ENCODE peak calls at places on chromosomes 12 and 14, in nine cellular contexts. One of them, this sample, is unnamed.

GRCh38 chr14:41385787-41386186 is 220.9 kb upstream of the LRFN5 start:
- DNase-seq in cardiac muscle cell: no peak
- DNase-seq in upper lobe of left lung: no peak
- DNase-seq in WERI-Rb-1: no peak
- DNase-seq in cardiac fibroblast: no peak
- DNase-seq in fibroblast of lung: no peak
- DNase-seq in CD8-positive, alpha-beta T cell: no peak
- DNase-seq in mucosa of descending colon: no peak
- DNase-seq in psoas muscle: no peak
- DNase-seq in this sample: no peak

GRCh38 chr12:109473006-109473405 is 4.1 kb downstream of the KCTD10 start:
- DNase-seq in upper lobe of left lung: no peak
- DNase-seq in cardiac fibroblast: no peak
- DNase-seq in fibroblast of lung: no peak
- DNase-seq in psoas muscle: no peak
- DNase-seq in CD8-positive, alpha-beta T cell: no peak
- DNase-seq in cardiac muscle cell: no peak
- DNase-seq in mucosa of descending colon: no peak
- DNase-seq in WERI-Rb-1: no peak
- DNase-seq in this sample: no peak

GRCh38 chr12:112172556-112173324 is 47.4 kb downstream of the TRAFD1 start:
- DNase-seq in mucosa of descending colon: no peak
- DNase-seq in cardiac fibroblast: no peak
- DNase-seq in WERI-Rb-1: no peak
- DNase-seq in fibroblast of lung: no peak
- DNase-seq in cardiac muscle cell: no peak
- DNase-seq in psoas muscle: no peak
- DNase-seq in CD8-positive, alpha-beta T cell: no peak
- DNase-seq in upper lobe of left lung: no peak
- DNase-seq in this sample: no peak

GRCh38 chr12:100826323-100826722 is 31.7 kb downstream of the ANO4 start:
- DNase-seq in upper lobe of left lung: no peak
- DNase-seq in cardiac fibroblast: peak
- DNase-seq in cardiac muscle cell: peak
- DNase-seq in psoas muscle: no peak
- DNase-seq in mucosa of descending colon: peak
- DNase-seq in WERI-Rb-1: no peak
- DNase-seq in fibroblast of lung: peak
- DNase-seq in CD8-positive, alpha-beta T cell: no peak
- DNase-seq in this sample: peak

GRCh38 chr14:59771577-59771976 is 99.0 kb downstream of the RTN1 start:
- DNase-seq in WERI-Rb-1: no peak
- DNase-seq in cardiac fibroblast: peak
- DNase-seq in fibroblast of lung: peak
- DNase-seq in CD8-positive, alpha-beta T cell: no peak
- DNase-seq in cardiac muscle cell: no peak
- DNase-seq in mucosa of descending colon: no peak
- DNase-seq in upper lobe of left lung: no peak
- DNase-seq in psoas muscle: no peak
- DNase-seq in this sample: no peak

GRCh38 chr14:103185051-103186027 is 62.1 kb downstream of the TNFAIP2 start:
- DNase-seq in mucosa of descending colon: no peak
- DNase-seq in fibroblast of lung: no peak
- DNase-seq in psoas muscle: no peak
- DNase-seq in cardiac muscle cell: peak
- DNase-seq in WERI-Rb-1: no peak
- DNase-seq in cardiac fibroblast: peak
- DNase-seq in upper lobe of left lung: no peak
- DNase-seq in CD8-positive, alpha-beta T cell: no peak
- DNase-seq in this sample: peak

GRCh38 chr12:94032368-94032767 is 116.0 kb upstream of the PLXNC1 start:
- DNase-seq in WERI-Rb-1: no peak
- DNase-seq in mucosa of descending colon: no peak
- DNase-seq in upper lobe of left lung: no peak
- DNase-seq in psoas muscle: no peak
- DNase-seq in cardiac muscle cell: no peak
- DNase-seq in fibroblast of lung: no peak
- DNase-seq in CD8-positive, alpha-beta T cell: no peak
- DNase-seq in cardiac fibroblast: no peak
- DNase-seq in this sample: no peak

GRCh38 chr12:6554168-6554989 is 1.5 kb downstream of the IFFO1 start:
- DNase-seq in cardiac fibroblast: peak
- DNase-seq in mucosa of descending colon: peak
- DNase-seq in WERI-Rb-1: peak
- DNase-seq in CD8-positive, alpha-beta T cell: peak
- DNase-seq in cardiac muscle cell: peak
- DNase-seq in fibroblast of lung: peak
- DNase-seq in psoas muscle: peak
- DNase-seq in upper lobe of left lung: peak
- DNase-seq in this sample: peak

GRCh38 chr14:37263656-37264236 is 66.0 kb downstream of the MIPOL1 start:
- DNase-seq in WERI-Rb-1: no peak
- DNase-seq in cardiac fibroblast: peak
- DNase-seq in upper lobe of left lung: no peak
- DNase-seq in cardiac muscle cell: no peak
- DNase-seq in mucosa of descending colon: no peak
- DNase-seq in psoas muscle: no peak
- DNase-seq in fibroblast of lung: no peak
- DNase-seq in CD8-positive, alpha-beta T cell: no peak
- DNase-seq in this sample: no peak

GRCh38 chr14:23481362-23481970 is 12.0 kb downstream of the NGDN start:
- DNase-seq in psoas muscle: no peak
- DNase-seq in mucosa of descending colon: no peak
- DNase-seq in cardiac muscle cell: peak
- DNase-seq in upper lobe of left lung: no peak
- DNase-seq in cardiac fibroblast: peak
- DNase-seq in CD8-positive, alpha-beta T cell: no peak
- DNase-seq in fibroblast of lung: peak
- DNase-seq in WERI-Rb-1: no peak
- DNase-seq in this sample: no peak

GRCh38 chr12:54197037-54197909 is 8.5 kb upstream of the SMUG1 start:
- DNase-seq in CD8-positive, alpha-beta T cell: no peak
- DNase-seq in mucosa of descending colon: no peak
- DNase-seq in upper lobe of left lung: no peak
- DNase-seq in psoas muscle: peak
- DNase-seq in WERI-Rb-1: no peak
- DNase-seq in fibroblast of lung: peak
- DNase-seq in cardiac fibroblast: peak
- DNase-seq in cardiac muscle cell: no peak
- DNase-seq in this sample: peak

GRCh38 chr12:54196396-54196795 is 7.6 kb upstream of the SMUG1 start:
- DNase-seq in CD8-positive, alpha-beta T cell: no peak
- DNase-seq in WERI-Rb-1: no peak
- DNase-seq in mucosa of descending colon: no peak
- DNase-seq in psoas muscle: no peak
- DNase-seq in upper lobe of left lung: no peak
- DNase-seq in cardiac muscle cell: no peak
- DNase-seq in fibroblast of lung: no peak
- DNase-seq in cardiac fibroblast: no peak
- DNase-seq in this sample: no peak

GRCh38 chr12:54193437-54193836 is 4.7 kb upstream of the SMUG1 start:
- DNase-seq in CD8-positive, alpha-beta T cell: no peak
- DNase-seq in cardiac fibroblast: no peak
- DNase-seq in mucosa of descending colon: no peak
- DNase-seq in cardiac muscle cell: no peak
- DNase-seq in WERI-Rb-1: peak
- DNase-seq in upper lobe of left lung: no peak
- DNase-seq in psoas muscle: no peak
- DNase-seq in fibroblast of lung: no peak
- DNase-seq in this sample: no peak

GRCh38 chr12:54195080-54195479 is 6.3 kb upstream of the SMUG1 start:
- DNase-seq in WERI-Rb-1: no peak
- DNase-seq in cardiac muscle cell: no peak
- DNase-seq in mucosa of descending colon: no peak
- DNase-seq in psoas muscle: no peak
- DNase-seq in CD8-positive, alpha-beta T cell: no peak
- DNase-seq in cardiac fibroblast: no peak
- DNase-seq in fibroblast of lung: no peak
- DNase-seq in upper lobe of left lung: no peak
- DNase-seq in this sample: no peak

GRCh38 chr12:54195736-54196347 is 7.1 kb upstream of the SMUG1 start:
- DNase-seq in WERI-Rb-1: peak
- DNase-seq in psoas muscle: no peak
- DNase-seq in upper lobe of left lung: peak
- DNase-seq in fibroblast of lung: peak
- DNase-seq in CD8-positive, alpha-beta T cell: no peak
- DNase-seq in cardiac fibroblast: peak
- DNase-seq in cardiac muscle cell: no peak
- DNase-seq in mucosa of descending colon: no peak
- DNase-seq in this sample: peak
- H3K4me3 ChIP-seq in WERI-Rb-1: no peak
- H3K4me3 ChIP-seq in psoas muscle: peak
- H3K4me3 ChIP-seq in upper lobe of left lung: no peak
- H3K4me3 ChIP-seq in fibroblast of lung: no peak
- H3K4me3 ChIP-seq in CD8-positive, alpha-beta T cell: no peak
- H3K4me3 ChIP-seq in cardiac fibroblast: no peak
- H3K4me3 ChIP-seq in cardiac muscle cell: no peak
- H3K4me3 ChIP-seq in mucosa of descending colon: no peak
- H3K4me3 ChIP-seq in this sample: no peak

GRCh38 chr14:20986811-20987210 is 3.0 kb upstream of the METTL17 start:
- DNase-seq in fibroblast of lung: peak
- DNase-seq in CD8-positive, alpha-beta T cell: no peak
- DNase-seq in cardiac muscle cell: no peak
- DNase-seq in cardiac fibroblast: peak
- DNase-seq in mucosa of descending colon: no peak
- DNase-seq in upper lobe of left lung: no peak
- DNase-seq in psoas muscle: no peak
- DNase-seq in WERI-Rb-1: no peak
- DNase-seq in this sample: peak

GRCh38 chr14:20988717-20989116 is 1.1 kb upstream of the METTL17 start:
- DNase-seq in WERI-Rb-1: no peak
- DNase-seq in cardiac fibroblast: no peak
- DNase-seq in fibroblast of lung: no peak
- DNase-seq in psoas muscle: no peak
- DNase-seq in upper lobe of left lung: no peak
- DNase-seq in mucosa of descending colon: no peak
- DNase-seq in cardiac muscle cell: no peak
- DNase-seq in CD8-positive, alpha-beta T cell: no peak
- DNase-seq in this sample: no peak

GRCh38 chr14:20989464-20989786 is 355 bp upstream of the METTL17 start:
- DNase-seq in psoas muscle: no peak
- DNase-seq in fibroblast of lung: no peak
- DNase-seq in CD8-positive, alpha-beta T cell: no peak
- DNase-seq in WERI-Rb-1: no peak
- DNase-seq in cardiac muscle cell: no peak
- DNase-seq in mucosa of descending colon: no peak
- DNase-seq in cardiac fibroblast: no peak
- DNase-seq in upper lobe of left lung: no peak
- DNase-seq in this sample: no peak

GRCh38 chr14:20989787-20990600 is at the start of gene METTL17:
- DNase-seq in cardiac fibroblast: peak
- DNase-seq in upper lobe of left lung: peak
- DNase-seq in cardiac muscle cell: peak
- DNase-seq in mucosa of descending colon: peak
- DNase-seq in fibroblast of lung: peak
- DNase-seq in WERI-Rb-1: peak
- DNase-seq in CD8-positive, alpha-beta T cell: peak
- DNase-seq in psoas muscle: peak
- DNase-seq in this sample: peak
- TF ChIP-seq CTCF in cardiac fibroblast: peak
- TF ChIP-seq CTCF in upper lobe of left lung: peak
- TF ChIP-seq CTCF in cardiac muscle cell: peak
- TF ChIP-seq CTCF in mucosa of descending colon: no peak
- TF ChIP-seq CTCF in fibroblast of lung: peak
- TF ChIP-seq CTCF in WERI-Rb-1: peak
- TF ChIP-seq CTCF in CD8-positive, alpha-beta T cell: peak
- TF ChIP-seq CTCF in psoas muscle: peak
- TF ChIP-seq CTCF in this sample: peak

DNA sequence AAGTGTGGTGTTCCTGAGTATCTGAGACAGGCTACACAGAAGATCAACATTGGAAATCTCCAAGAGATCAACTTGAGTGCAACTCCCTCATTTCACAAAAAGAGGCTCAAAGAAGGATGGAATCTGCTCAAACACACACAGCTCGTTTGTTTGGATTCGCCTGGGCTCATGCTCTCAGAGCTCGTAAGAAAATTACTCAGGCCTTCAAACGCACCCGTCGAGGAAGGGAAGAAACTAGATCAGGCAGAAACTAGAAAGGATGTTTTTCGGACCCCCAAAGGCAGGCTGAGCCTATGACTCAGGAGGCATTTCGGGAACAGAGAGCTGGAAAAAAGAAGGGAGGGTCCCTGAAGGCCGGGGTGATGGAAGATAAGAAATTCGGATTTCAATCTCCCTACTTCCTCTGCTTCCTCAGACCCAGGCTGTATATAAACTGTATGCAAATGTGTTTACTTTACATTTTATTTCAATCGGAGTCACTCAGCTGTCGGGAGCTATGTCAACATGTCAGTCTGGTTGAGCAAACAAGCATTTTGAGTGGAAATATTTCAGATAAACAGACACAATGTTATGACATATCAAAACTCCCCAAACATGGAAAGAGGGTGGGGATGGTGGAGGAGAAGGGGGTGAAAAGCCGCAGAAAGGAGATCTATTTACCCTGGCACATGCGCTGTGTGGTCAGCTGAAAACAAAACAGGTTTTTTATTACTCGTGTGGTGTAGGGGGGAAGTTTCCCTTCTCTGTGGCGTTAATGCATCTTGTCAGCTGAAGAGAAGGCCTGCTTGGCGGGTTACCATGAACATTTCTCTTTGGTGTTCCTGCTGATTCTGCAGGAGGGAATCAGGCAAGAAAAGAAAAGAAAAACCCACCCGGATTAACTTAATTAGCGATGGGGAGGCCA is 129.1 kb upstream of the TBX3 start:
- DNase-seq in cardiac muscle cell: no peak
- DNase-seq in mucosa of descending colon: no peak
- DNase-seq in upper lobe of left lung: no peak
- DNase-seq in psoas muscle: no peak
- DNase-seq in WERI-Rb-1: no peak
- DNase-seq in CD8-positive, alpha-beta T cell: no peak
- DNase-seq in cardiac fibroblast: peak
- DNase-seq in fibroblast of lung: peak
- DNase-seq in this sample: no peak
- H3K4me3 ChIP-seq in cardiac muscle cell: no peak
- H3K4me3 ChIP-seq in mucosa of descending colon: no peak
- H3K4me3 ChIP-seq in upper lobe of left lung: no peak
- H3K4me3 ChIP-seq in psoas muscle: no peak
- H3K4me3 ChIP-seq in WERI-Rb-1: no peak
- H3K4me3 ChIP-seq in CD8-positive, alpha-beta T cell: no peak
- H3K4me3 ChIP-seq in cardiac fibroblast: no peak
- H3K4me3 ChIP-seq in fibroblast of lung: no peak
- H3K4me3 ChIP-seq in this sample: no peak

DNA sequence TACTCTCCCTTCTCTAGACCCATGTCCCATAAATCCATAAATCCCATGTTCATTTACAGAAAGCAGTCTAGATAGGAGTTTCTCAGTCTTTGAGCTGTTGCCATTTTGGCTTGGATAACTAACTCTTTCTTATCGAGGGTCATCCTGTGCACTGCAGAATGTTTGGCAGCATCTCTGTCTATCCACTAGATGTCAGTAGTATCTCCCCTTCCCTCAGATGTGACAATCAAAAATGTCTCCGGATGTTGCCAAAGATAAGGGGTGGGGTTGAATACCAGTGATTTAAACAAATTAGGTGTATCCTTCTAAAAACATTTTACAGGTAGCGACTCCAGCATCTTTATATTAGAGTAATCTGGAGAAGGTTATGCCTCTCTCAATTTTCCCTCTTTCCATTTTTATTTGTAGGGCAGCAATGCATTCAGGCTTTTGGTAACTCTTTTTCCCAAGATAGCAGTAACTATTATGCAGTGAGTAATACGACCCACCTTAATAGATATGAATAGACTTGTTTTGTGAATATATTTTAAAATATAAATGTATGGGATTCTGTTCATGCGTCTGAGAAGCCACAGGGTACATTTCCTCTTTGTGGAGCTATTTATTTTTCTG is 100.7 kb downstream of the LRRK2 start:
- DNase-seq in fibroblast of lung: peak
- DNase-seq in upper lobe of left lung: no peak
- DNase-seq in cardiac fibroblast: peak
- DNase-seq in mucosa of descending colon: no peak
- DNase-seq in psoas muscle: no peak
- DNase-seq in cardiac muscle cell: no peak
- DNase-seq in WERI-Rb-1: peak
- DNase-seq in CD8-positive, alpha-beta T cell: no peak
- DNase-seq in this sample: peak
- TF ChIP-seq CTCF in fibroblast of lung: peak
- TF ChIP-seq CTCF in upper lobe of left lung: peak
- TF ChIP-seq CTCF in cardiac fibroblast: peak
- TF ChIP-seq CTCF in mucosa of descending colon: no peak
- TF ChIP-seq CTCF in psoas muscle: peak
- TF ChIP-seq CTCF in cardiac muscle cell: peak
- TF ChIP-seq CTCF in WERI-Rb-1: peak
- TF ChIP-seq CTCF in CD8-positive, alpha-beta T cell: no peak
- TF ChIP-seq CTCF in this sample: peak

This sample was measured in AG10803.